ENCODE peak calls at places on chromosomes 4 and X, in eight cellular contexts. One of them, this sample, is unnamed.

GRCh38 chr4:176814770-176815169 is 22.0 kb upstream of the VEGFC start:
- DNase-seq in T-cell: no peak
- DNase-seq in heart right ventricle: no peak
- DNase-seq in NCI-H1105: no peak
- DNase-seq in Jurkat, Clone E6-1: no peak
- DNase-seq in psoas muscle: no peak
- DNase-seq in upper lobe of right lung: no peak
- DNase-seq in activated naive CD4-positive, alpha-beta T cell treated with Interleukin-2 at 50 U/mL for 16 hours: no peak
- DNase-seq in this sample: no peak

GRCh38 chr4:112938461-112939058 is 110.9 kb upstream of the ANK2 start:
- DNase-seq in activated naive CD4-positive, alpha-beta T cell treated with Interleukin-2 at 50 U/mL for 16 hours: no peak
- DNase-seq in upper lobe of right lung: no peak
- DNase-seq in T-cell: no peak
- DNase-seq in NCI-H1105: peak; percentile 6
- DNase-seq in Jurkat, Clone E6-1: peak; percentile 20
- DNase-seq in heart right ventricle: no peak
- DNase-seq in psoas muscle: no peak
- DNase-seq in this sample: no peak

GRCh38 chr4:78568640-78569261 is 17.2 kb downstream of the ANXA3 start:
- DNase-seq in activated naive CD4-positive, alpha-beta T cell treated with Interleukin-2 at 50 U/mL for 16 hours: no peak
- DNase-seq in T-cell: no peak
- DNase-seq in psoas muscle: no peak
- DNase-seq in upper lobe of right lung: no peak
- DNase-seq in Jurkat, Clone E6-1: no peak
- DNase-seq in heart right ventricle: no peak
- DNase-seq in NCI-H1105: no peak
- DNase-seq in this sample: no peak

GRCh38 chrX:43870758-43871419 is 11.4 kb downstream of the MAOB start:
- DNase-seq in heart right ventricle: peak; percentile 30
- DNase-seq in Jurkat, Clone E6-1: no peak
- DNase-seq in upper lobe of right lung: no peak
- DNase-seq in NCI-H1105: no peak
- DNase-seq in psoas muscle: peak; percentile 13
- DNase-seq in activated naive CD4-positive, alpha-beta T cell treated with Interleukin-2 at 50 U/mL for 16 hours: no peak
- DNase-seq in T-cell: no peak
- DNase-seq in this sample: no peak

GRCh38 chr4:69054578-69055200 is 41.6 kb upstream of the UGT2B7 start:
- DNase-seq in activated naive CD4-positive, alpha-beta T cell treated with Interleukin-2 at 50 U/mL for 16 hours: no peak
- DNase-seq in upper lobe of right lung: no peak
- DNase-seq in psoas muscle: no peak
- DNase-seq in heart right ventricle: no peak
- DNase-seq in Jurkat, Clone E6-1: no peak
- DNase-seq in T-cell: no peak
- DNase-seq in NCI-H1105: no peak
- DNase-seq in this sample: no peak

GRCh38 chr4:127586922-127587571 is 45.7 kb upstream of the INTU start:
- DNase-seq in upper lobe of right lung: no peak
- DNase-seq in T-cell: no peak
- DNase-seq in heart right ventricle: no peak
- DNase-seq in Jurkat, Clone E6-1: peak; percentile 31
- DNase-seq in NCI-H1105: no peak
- DNase-seq in activated naive CD4-positive, alpha-beta T cell treated with Interleukin-2 at 50 U/mL for 16 hours: no peak
- DNase-seq in psoas muscle: no peak
- DNase-seq in this sample: peak; percentile 64

GRCh38 chr4:148998719-148999118 is 556.5 kb upstream of the NR3C2 start:
- DNase-seq in NCI-H1105: no peak
- DNase-seq in activated naive CD4-positive, alpha-beta T cell treated with Interleukin-2 at 50 U/mL for 16 hours: no peak
- DNase-seq in T-cell: no peak
- DNase-seq in Jurkat, Clone E6-1: peak; percentile 8
- DNase-seq in heart right ventricle: no peak
- DNase-seq in psoas muscle: no peak
- DNase-seq in upper lobe of right lung: no peak
- DNase-seq in this sample: peak; percentile 7

GRCh38 chr4:38670939-38671593 is 7.1 kb downstream of the KLF3 start:
- DNase-seq in Jurkat, Clone E6-1: no peak
- DNase-seq in activated naive CD4-positive, alpha-beta T cell treated with Interleukin-2 at 50 U/mL for 16 hours: no peak
- DNase-seq in upper lobe of right lung: no peak
- DNase-seq in heart right ventricle: no peak
- DNase-seq in psoas muscle: no peak
- DNase-seq in NCI-H1105: no peak
- DNase-seq in T-cell: no peak
- DNase-seq in this sample: no peak

This sample was measured in iPS DF 19.7.